ENCODE peak calls at places on chromosomes 13 and 19, in seven cellular contexts. Y is HFFc6; C is HT1080; P is A172; R is GM23338; H is stimulated activated CD4-positive, alpha-beta T cell treated with anti-CD3 and anti-CD28 coated beads, Interleukin-15, amount 100 ng/mL, for 1 hour; N is neural crest cell. G is an unnamed sample.

GRCh38 chr13:97855570-97855970 is 97.9 kb upstream of the IPO5 start:
- DNase-seq in Y (peak), C (peak), P (peak), R (peak), H (no peak), N (peak), G (no peak)

GRCh38 chr13:69109891-69110525 is 997.6 kb upstream of the ATXN8OS start:
- DNase-seq in Y (no peak), C (peak), P (no peak), R (peak), H (no peak), N (no peak), G (no peak)

GRCh38 chr13:41098761-41099160 is 33.8 kb downstream of the KBTBD6 start:
- DNase-seq in Y (no peak), C (no peak), P (no peak), R (peak), H (no peak), N (no peak), G (no peak)

GRCh38 chr13:105202384-105202783 is 1333.1 kb downstream of the EFNB2 start:
- DNase-seq in Y (no peak), C (peak), P (peak), R (peak), H (no peak), N (no peak), G (no peak)

GRCh38 chr13:102597029-102598015 is 536 bp downstream of the TPP2 start:
- DNase-seq in Y (peak), C (peak), P (peak), R (peak), H (no peak), N (peak), G (no peak)

GRCh38 chr19:15279326-15279904 is 47.2 kb upstream of the EPHX3 start:
- DNase-seq in Y (no peak), C (no peak), P (no peak), R (no peak), H (no peak), N (no peak), G (no peak)

GRCh38 chr19:30564551-30565011 is 192.4 kb downstream of the ZNF536 start:
- DNase-seq in Y (no peak), C (no peak), P (no peak), R (peak), H (no peak), N (no peak), G (no peak)

GRCh38 chr13:110447058-110447511 is 114.4 kb downstream of the RAB20 start:
- DNase-seq in Y (peak), C (no peak), P (peak), R (no peak), H (no peak), N (no peak), G (no peak)

GRCh38 chr13:113825851-113826250 is 38.0 kb downstream of the GAS6 start:
- DNase-seq in Y (no peak), C (no peak), P (no peak), R (no peak), H (no peak), N (no peak), G (no peak)

GRCh38 chr19:5717215-5717614 is 2.7 kb downstream of the LONP1 start:
- DNase-seq in Y (no peak), C (no peak), P (no peak), R (no peak), H (no peak), N (no peak), G (no peak)

GRCh38 chr19:45112111-45112827 is 19.3 kb downstream of the PPP1R37 start:
- DNase-seq in Y (no peak), C (no peak), P (no peak), R (no peak), H (no peak), N (no peak), G (no peak)

G was measured in sciatic nerve.